ENCODE peak calls at places on chromosomes 1 and 21, in eight cellular contexts. One of them, this sample, is unnamed.

GRCh38 chr1:192974701-192975100 is 84.5 kb downstream of the UCHL5 start:
- DNase-seq in fibroblast of villous mesenchyme: peak
- DNase-seq in neural crest cell: no peak
- DNase-seq in omental fat pad: no peak
- DNase-seq in left lung: no peak
- DNase-seq in dorsolateral prefrontal cortex: no peak
- DNase-seq in pancreas: no peak
- DNase-seq in MCF 10A: peak
- DNase-seq in this sample: no peak

GRCh38 chr1:152026895-152027294 is 9.9 kb downstream of the S100A11 start:
- DNase-seq in fibroblast of villous mesenchyme: peak
- DNase-seq in neural crest cell: no peak
- DNase-seq in omental fat pad: no peak
- DNase-seq in left lung: no peak
- DNase-seq in dorsolateral prefrontal cortex: no peak
- DNase-seq in pancreas: no peak
- DNase-seq in MCF 10A: no peak
- DNase-seq in this sample: no peak

GRCh38 chr1:159172599-159173291 is 1.3 kb downstream of the CADM3 start:
- DNase-seq in fibroblast of villous mesenchyme: no peak
- DNase-seq in neural crest cell: no peak
- DNase-seq in omental fat pad: no peak
- DNase-seq in left lung: no peak
- DNase-seq in dorsolateral prefrontal cortex: peak
- DNase-seq in pancreas: no peak
- DNase-seq in MCF 10A: peak
- DNase-seq in this sample: no peak

GRCh38 chr1:24186993-24187790 is at the start of gene IFNLR1:
- DNase-seq in fibroblast of villous mesenchyme: no peak
- DNase-seq in neural crest cell: no peak
- DNase-seq in omental fat pad: no peak
- DNase-seq in left lung: peak
- DNase-seq in dorsolateral prefrontal cortex: peak
- DNase-seq in pancreas: peak
- DNase-seq in MCF 10A: no peak
- DNase-seq in this sample: no peak

GRCh38 chr1:154420172-154420571 is 15.0 kb downstream of the IL6R start:
- DNase-seq in fibroblast of villous mesenchyme: peak
- DNase-seq in neural crest cell: no peak
- DNase-seq in omental fat pad: peak
- DNase-seq in left lung: peak
- DNase-seq in dorsolateral prefrontal cortex: peak
- DNase-seq in pancreas: peak
- DNase-seq in MCF 10A: peak
- DNase-seq in this sample: peak

GRCh38 chr1:46181343-46182260 is 5.3 kb upstream of the P3R3URF start:
- DNase-seq in fibroblast of villous mesenchyme: peak
- DNase-seq in neural crest cell: no peak
- DNase-seq in omental fat pad: no peak
- DNase-seq in left lung: no peak
- DNase-seq in dorsolateral prefrontal cortex: no peak
- DNase-seq in pancreas: no peak
- DNase-seq in MCF 10A: peak
- DNase-seq in this sample: no peak

GRCh38 chr21:36695671-36696389 is 3.1 kb upstream of the SIM2 start:
- DNase-seq in fibroblast of villous mesenchyme: no peak
- DNase-seq in neural crest cell: peak
- DNase-seq in omental fat pad: no peak
- DNase-seq in left lung: no peak
- DNase-seq in dorsolateral prefrontal cortex: no peak
- DNase-seq in pancreas: no peak
- DNase-seq in MCF 10A: no peak
- DNase-seq in this sample: no peak

GRCh38 chr21:27001526-27001925 is 34.6 kb upstream of the ADAMTS5 start:
- DNase-seq in fibroblast of villous mesenchyme: no peak
- DNase-seq in neural crest cell: no peak
- DNase-seq in omental fat pad: no peak
- DNase-seq in left lung: no peak
- DNase-seq in dorsolateral prefrontal cortex: no peak
- DNase-seq in pancreas: no peak
- DNase-seq in MCF 10A: no peak
- DNase-seq in this sample: no peak

GRCh38 chr1:201166964-201167624 is 12.8 kb upstream of the TMEM9 start:
- DNase-seq in fibroblast of villous mesenchyme: no peak
- DNase-seq in neural crest cell: no peak
- DNase-seq in omental fat pad: no peak
- DNase-seq in left lung: no peak
- DNase-seq in dorsolateral prefrontal cortex: no peak
- DNase-seq in pancreas: no peak
- DNase-seq in MCF 10A: no peak
- DNase-seq in this sample: no peak

GRCh38 chr1:61050541-61051454 is 31.6 kb upstream of the NFIA start:
- DNase-seq in fibroblast of villous mesenchyme: peak
- DNase-seq in neural crest cell: no peak
- DNase-seq in omental fat pad: no peak
- DNase-seq in left lung: peak
- DNase-seq in dorsolateral prefrontal cortex: peak
- DNase-seq in pancreas: peak
- DNase-seq in MCF 10A: peak
- DNase-seq in this sample: no peak

GRCh38 chr21:31630062-31630711 is 29.3 kb upstream of the SOD1 start:
- DNase-seq in fibroblast of villous mesenchyme: peak
- DNase-seq in neural crest cell: no peak
- DNase-seq in omental fat pad: peak
- DNase-seq in left lung: peak
- DNase-seq in dorsolateral prefrontal cortex: no peak
- DNase-seq in pancreas: peak
- DNase-seq in MCF 10A: peak
- DNase-seq in this sample: no peak

GRCh38 chr1:205775015-205775716 is at the start of gene RAB29:
- DNase-seq in fibroblast of villous mesenchyme: peak
- DNase-seq in neural crest cell: peak
- DNase-seq in omental fat pad: peak
- DNase-seq in left lung: peak
- DNase-seq in dorsolateral prefrontal cortex: peak
- DNase-seq in pancreas: peak
- DNase-seq in MCF 10A: peak
- DNase-seq in this sample: peak

GRCh38 chr1:96464991-96465875 is 256.4 kb upstream of the PTBP2 start:
- DNase-seq in fibroblast of villous mesenchyme: no peak
- DNase-seq in neural crest cell: no peak
- DNase-seq in omental fat pad: no peak
- DNase-seq in left lung: no peak
- DNase-seq in dorsolateral prefrontal cortex: no peak
- DNase-seq in pancreas: no peak
- DNase-seq in MCF 10A: no peak
- DNase-seq in this sample: no peak

GRCh38 chr1:198530964-198531363 is 9.5 kb downstream of the ATP6V1G3 start:
- DNase-seq in fibroblast of villous mesenchyme: no peak
- DNase-seq in neural crest cell: no peak
- DNase-seq in omental fat pad: no peak
- DNase-seq in left lung: no peak
- DNase-seq in dorsolateral prefrontal cortex: no peak
- DNase-seq in pancreas: no peak
- DNase-seq in MCF 10A: no peak
- DNase-seq in this sample: no peak

GRCh38 chr1:64578270-64578973 is 108.5 kb downstream of the CACHD1 start:
- DNase-seq in fibroblast of villous mesenchyme: no peak
- DNase-seq in neural crest cell: no peak
- DNase-seq in omental fat pad: no peak
- DNase-seq in left lung: no peak
- DNase-seq in dorsolateral prefrontal cortex: no peak
- DNase-seq in pancreas: no peak
- DNase-seq in MCF 10A: no peak
- DNase-seq in this sample: no peak

DNA sequence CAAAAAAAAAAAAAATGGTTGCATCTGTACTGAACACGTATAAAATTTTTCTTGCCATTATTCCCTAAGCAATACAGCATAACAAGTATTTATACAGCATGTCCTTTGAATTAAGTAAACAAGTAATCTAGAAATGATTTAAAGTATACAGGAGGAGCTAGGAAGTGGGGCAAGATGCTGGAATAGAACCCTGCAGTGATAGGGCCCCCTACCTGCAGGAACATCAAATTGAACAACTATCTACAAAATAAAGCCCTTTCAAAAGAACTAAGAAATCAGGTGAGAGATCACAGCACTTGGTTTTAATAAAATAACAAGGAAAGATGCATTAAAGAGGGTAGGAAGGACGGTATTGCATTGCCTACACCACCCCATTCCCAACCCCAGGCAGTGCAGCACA is 10.9 kb downstream of the TSHB start:
- DNase-seq in fibroblast of villous mesenchyme: no peak
- DNase-seq in neural crest cell: no peak
- DNase-seq in omental fat pad: no peak
- DNase-seq in left lung: no peak
- DNase-seq in dorsolateral prefrontal cortex: no peak
- DNase-seq in pancreas: no peak
- DNase-seq in MCF 10A: no peak
- DNase-seq in this sample: no peak
- TF ChIP-seq CTCF in fibroblast of villous mesenchyme: no peak
- TF ChIP-seq CTCF in neural crest cell: no peak
- TF ChIP-seq CTCF in omental fat pad: no peak
- TF ChIP-seq CTCF in left lung: no peak
- TF ChIP-seq CTCF in dorsolateral prefrontal cortex: no peak
- TF ChIP-seq CTCF in pancreas: no peak
- TF ChIP-seq CTCF in MCF 10A: peak
- TF ChIP-seq CTCF in this sample: no peak

DNA sequence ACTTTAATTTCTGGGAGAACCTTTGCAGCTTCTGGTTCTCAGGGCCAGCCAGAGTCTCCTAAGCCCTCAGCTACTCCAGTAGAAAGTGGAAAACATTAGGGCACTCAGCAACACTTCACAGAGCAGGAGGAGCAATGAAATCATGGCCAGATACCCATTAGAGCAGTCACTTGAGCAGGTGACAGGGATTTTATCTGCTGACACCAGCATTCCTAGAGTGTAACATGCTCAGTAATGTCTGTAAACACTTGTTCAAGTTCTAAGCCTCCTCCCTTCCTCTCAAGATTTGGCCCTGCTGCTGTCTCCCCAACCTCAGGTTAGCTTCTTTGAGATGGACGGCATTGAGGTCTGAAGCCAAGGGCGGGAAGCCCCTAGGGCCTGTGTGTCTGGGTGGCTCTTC is 218.0 kb downstream of the GRIK3 start:
- DNase-seq in fibroblast of villous mesenchyme: no peak
- DNase-seq in neural crest cell: no peak
- DNase-seq in omental fat pad: no peak
- DNase-seq in left lung: no peak
- DNase-seq in dorsolateral prefrontal cortex: no peak
- DNase-seq in pancreas: no peak
- DNase-seq in MCF 10A: no peak
- DNase-seq in this sample: no peak
- TF ChIP-seq CTCF in fibroblast of villous mesenchyme: no peak
- TF ChIP-seq CTCF in neural crest cell: no peak
- TF ChIP-seq CTCF in omental fat pad: no peak
- TF ChIP-seq CTCF in left lung: no peak
- TF ChIP-seq CTCF in dorsolateral prefrontal cortex: no peak
- TF ChIP-seq CTCF in pancreas: no peak
- TF ChIP-seq CTCF in MCF 10A: no peak
- TF ChIP-seq CTCF in this sample: no peak

DNA sequence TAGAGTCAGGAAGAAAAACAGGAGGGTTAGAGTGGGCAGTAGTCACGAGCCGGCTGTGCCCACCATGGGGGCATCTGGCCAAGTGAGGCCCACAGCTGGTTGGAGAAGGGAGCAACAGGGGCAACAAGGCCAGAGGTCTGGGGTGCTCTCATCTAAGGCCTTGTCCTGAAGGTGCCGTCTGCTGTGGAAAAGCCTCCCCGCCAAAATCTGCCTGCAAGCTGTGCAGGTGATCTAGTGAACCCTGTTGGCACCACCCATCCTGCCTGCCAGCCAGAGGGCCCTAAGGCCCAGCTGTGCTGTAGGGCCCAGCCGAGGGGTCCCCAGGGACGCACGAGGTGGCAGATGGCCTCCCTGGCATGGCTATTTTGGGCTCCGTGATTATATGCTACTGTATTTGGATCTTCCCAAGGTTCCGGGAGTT is 51.3 kb downstream of the LGR6 start:
- DNase-seq in fibroblast of villous mesenchyme: no peak
- DNase-seq in neural crest cell: no peak
- DNase-seq in omental fat pad: no peak
- DNase-seq in left lung: no peak
- DNase-seq in dorsolateral prefrontal cortex: no peak
- DNase-seq in pancreas: no peak
- DNase-seq in MCF 10A: no peak
- DNase-seq in this sample: no peak
- TF ChIP-seq CTCF in fibroblast of villous mesenchyme: no peak
- TF ChIP-seq CTCF in neural crest cell: no peak
- TF ChIP-seq CTCF in omental fat pad: no peak
- TF ChIP-seq CTCF in left lung: no peak
- TF ChIP-seq CTCF in dorsolateral prefrontal cortex: no peak
- TF ChIP-seq CTCF in pancreas: no peak
- TF ChIP-seq CTCF in MCF 10A: no peak
- TF ChIP-seq CTCF in this sample: no peak

GRCh38 chr1:18109756-18110597 is 2.4 kb downstream of the IGSF21 start:
- DNase-seq in fibroblast of villous mesenchyme: no peak
- DNase-seq in neural crest cell: no peak
- DNase-seq in omental fat pad: no peak
- DNase-seq in left lung: no peak
- DNase-seq in dorsolateral prefrontal cortex: peak
- DNase-seq in pancreas: no peak
- DNase-seq in MCF 10A: no peak
- DNase-seq in this sample: no peak
- TF ChIP-seq CTCF in fibroblast of villous mesenchyme: no peak
- TF ChIP-seq CTCF in neural crest cell: peak
- TF ChIP-seq CTCF in omental fat pad: no peak
- TF ChIP-seq CTCF in left lung: no peak
- TF ChIP-seq CTCF in dorsolateral prefrontal cortex: peak
- TF ChIP-seq CTCF in pancreas: no peak
- TF ChIP-seq CTCF in MCF 10A: peak
- TF ChIP-seq CTCF in this sample: no peak

DNA sequence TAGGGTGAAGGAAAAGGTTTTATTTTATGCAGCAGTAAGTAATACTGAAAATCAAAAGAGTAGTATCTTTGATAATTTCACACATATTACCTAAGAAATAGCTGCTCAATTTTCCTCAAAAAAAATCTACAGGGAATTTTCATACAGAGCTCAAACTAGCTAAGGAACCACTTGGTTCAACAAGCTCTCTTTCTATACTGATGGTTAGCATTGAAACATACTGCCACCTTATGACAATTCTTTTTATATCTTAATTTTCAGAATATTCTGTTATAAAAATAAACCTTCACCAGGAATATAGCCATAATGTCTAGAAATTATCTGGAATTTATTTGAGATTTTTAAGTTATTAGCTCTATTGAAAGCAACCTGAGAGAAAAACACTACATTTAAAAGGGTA is 142.1 kb downstream of the DPYD start:
- DNase-seq in fibroblast of villous mesenchyme: no peak
- DNase-seq in neural crest cell: no peak
- DNase-seq in omental fat pad: no peak
- DNase-seq in left lung: no peak
- DNase-seq in dorsolateral prefrontal cortex: no peak
- DNase-seq in pancreas: no peak
- DNase-seq in MCF 10A: no peak
- DNase-seq in this sample: no peak
- TF ChIP-seq CTCF in fibroblast of villous mesenchyme: no peak
- TF ChIP-seq CTCF in neural crest cell: no peak
- TF ChIP-seq CTCF in omental fat pad: no peak
- TF ChIP-seq CTCF in left lung: no peak
- TF ChIP-seq CTCF in dorsolateral prefrontal cortex: no peak
- TF ChIP-seq CTCF in pancreas: no peak
- TF ChIP-seq CTCF in MCF 10A: peak
- TF ChIP-seq CTCF in this sample: no peak

This sample was measured in CD14-positive monocyte.